ENCODE peak calls at places on chromosomes 6 and 20, in five cellular contexts. One of them, this sample, is unnamed.

GRCh38 chr6:85749236-85749635 is 106.5 kb upstream of the SYNCRIP start:
- DNase-seq in CD8-positive, alpha-beta T cell: no peak
- DNase-seq in left ventricle myocardium inferior: no peak
- DNase-seq in lung: no peak
- DNase-seq in GM20000: no peak
- DNase-seq in this sample: no peak

GRCh38 chr6:166595061-166595780 is 8.7 kb upstream of the RAMACL start:
- DNase-seq in left ventricle myocardium inferior: no peak
- DNase-seq in lung: no peak
- DNase-seq in GM20000: no peak
- DNase-seq in CD8-positive, alpha-beta T cell: no peak
- DNase-seq in this sample: no peak

GRCh38 chr6:31321820-31322219 is 35.2 kb downstream of the HLA-B start:
- DNase-seq in left ventricle myocardium inferior: no peak
- DNase-seq in lung: no peak
- DNase-seq in CD8-positive, alpha-beta T cell: no peak
- DNase-seq in GM20000: no peak
- DNase-seq in this sample: no peak

GRCh38 chr6:37141291-37142046 is 28.5 kb upstream of the PIM1 start:
- DNase-seq in GM20000: no peak
- DNase-seq in left ventricle myocardium inferior: no peak
- DNase-seq in lung: no peak
- DNase-seq in CD8-positive, alpha-beta T cell: no peak
- DNase-seq in this sample: peak; percentile 77

GRCh38 chr6:28589234-28589951 is 63.7 kb downstream of the GPX5 start:
- DNase-seq in lung: peak; percentile 53
- DNase-seq in left ventricle myocardium inferior: no peak
- DNase-seq in GM20000: peak; percentile 54
- DNase-seq in CD8-positive, alpha-beta T cell: no peak
- DNase-seq in this sample: no peak

GRCh38 chr20:57445298-57445697 is 54.1 kb downstream of the RBM38 start:
- DNase-seq in GM20000: no peak
- DNase-seq in lung: no peak
- DNase-seq in left ventricle myocardium inferior: peak; percentile 51
- DNase-seq in CD8-positive, alpha-beta T cell: no peak
- DNase-seq in this sample: peak; percentile 96

GRCh38 chr6:81772741-81773140 is 20.3 kb upstream of the TENT5A start:
- DNase-seq in lung: no peak
- DNase-seq in CD8-positive, alpha-beta T cell: no peak
- DNase-seq in GM20000: peak; percentile 58
- DNase-seq in left ventricle myocardium inferior: no peak
- DNase-seq in this sample: no peak

GRCh38 chr20:1334761-1335160 is 5.8 kb upstream of the SDCBP2 start:
- DNase-seq in GM20000: no peak
- DNase-seq in CD8-positive, alpha-beta T cell: no peak
- DNase-seq in left ventricle myocardium inferior: no peak
- DNase-seq in lung: no peak
- DNase-seq in this sample: no peak

GRCh38 chr6:97668716-97669115 is 385.7 kb upstream of the MMS22L start:
- DNase-seq in left ventricle myocardium inferior: no peak
- DNase-seq in CD8-positive, alpha-beta T cell: no peak
- DNase-seq in GM20000: peak; percentile 28
- DNase-seq in lung: no peak
- DNase-seq in this sample: no peak

GRCh38 chr6:13355043-13355945 is 27.0 kb upstream of the TBC1D7 start:
- DNase-seq in lung: no peak
- DNase-seq in CD8-positive, alpha-beta T cell: no peak
- DNase-seq in left ventricle myocardium inferior: no peak
- DNase-seq in GM20000: no peak
- DNase-seq in this sample: no peak

GRCh38 chr6:22306741-22307466 is 10.1 kb upstream of the PRL start:
- DNase-seq in left ventricle myocardium inferior: no peak
- DNase-seq in CD8-positive, alpha-beta T cell: no peak
- DNase-seq in lung: no peak
- DNase-seq in GM20000: no peak
- DNase-seq in this sample: no peak

GRCh38 chr20:39935921-39936320 is 753.1 kb downstream of the MAFB start:
- DNase-seq in lung: no peak
- DNase-seq in GM20000: no peak
- DNase-seq in CD8-positive, alpha-beta T cell: no peak
- DNase-seq in left ventricle myocardium inferior: no peak
- DNase-seq in this sample: no peak

GRCh38 chr6:39128832-39129231 is 13.8 kb upstream of the SAYSD1 start:
- DNase-seq in GM20000: no peak
- DNase-seq in lung: no peak
- DNase-seq in left ventricle myocardium inferior: no peak
- DNase-seq in CD8-positive, alpha-beta T cell: no peak
- DNase-seq in this sample: no peak

GRCh38 chr20:54017846-54018245 is 52.5 kb downstream of the BCAS1 start:
- DNase-seq in lung: no peak
- DNase-seq in CD8-positive, alpha-beta T cell: no peak
- DNase-seq in left ventricle myocardium inferior: no peak
- DNase-seq in GM20000: peak; percentile 62
- DNase-seq in this sample: no peak

GRCh38 chr20:31566658-31567379 is 38.3 kb upstream of the ID1 start:
- DNase-seq in left ventricle myocardium inferior: no peak
- DNase-seq in CD8-positive, alpha-beta T cell: no peak
- DNase-seq in GM20000: no peak
- DNase-seq in lung: no peak
- DNase-seq in this sample: no peak

GRCh38 chr6:150319924-150320323 is 48.9 kb upstream of the IYD start:
- DNase-seq in lung: no peak
- DNase-seq in left ventricle myocardium inferior: no peak
- DNase-seq in GM20000: no peak
- DNase-seq in CD8-positive, alpha-beta T cell: no peak
- DNase-seq in this sample: no peak

GRCh38 chr6:6712979-6713514 is 124.5 kb downstream of the LY86 start:
- DNase-seq in GM20000: no peak
- DNase-seq in CD8-positive, alpha-beta T cell: no peak
- DNase-seq in lung: no peak
- DNase-seq in left ventricle myocardium inferior: no peak
- DNase-seq in this sample: no peak

GRCh38 chr6:6715465-6715864 is 126.9 kb downstream of the LY86 start:
- DNase-seq in GM20000: no peak
- DNase-seq in left ventricle myocardium inferior: no peak
- DNase-seq in CD8-positive, alpha-beta T cell: no peak
- DNase-seq in lung: no peak
- DNase-seq in this sample: no peak

GRCh38 chr6:6712258-6712978 is 123.9 kb downstream of the LY86 start:
- DNase-seq in CD8-positive, alpha-beta T cell: no peak
- DNase-seq in GM20000: no peak
- DNase-seq in lung: no peak
- DNase-seq in left ventricle myocardium inferior: no peak
- DNase-seq in this sample: no peak

GRCh38 chr6:6713660-6714446 is 125.3 kb downstream of the LY86 start:
- DNase-seq in CD8-positive, alpha-beta T cell: no peak
- DNase-seq in GM20000: no peak
- DNase-seq in left ventricle myocardium inferior: no peak
- DNase-seq in lung: no peak
- DNase-seq in this sample: peak; percentile 84

DNA sequence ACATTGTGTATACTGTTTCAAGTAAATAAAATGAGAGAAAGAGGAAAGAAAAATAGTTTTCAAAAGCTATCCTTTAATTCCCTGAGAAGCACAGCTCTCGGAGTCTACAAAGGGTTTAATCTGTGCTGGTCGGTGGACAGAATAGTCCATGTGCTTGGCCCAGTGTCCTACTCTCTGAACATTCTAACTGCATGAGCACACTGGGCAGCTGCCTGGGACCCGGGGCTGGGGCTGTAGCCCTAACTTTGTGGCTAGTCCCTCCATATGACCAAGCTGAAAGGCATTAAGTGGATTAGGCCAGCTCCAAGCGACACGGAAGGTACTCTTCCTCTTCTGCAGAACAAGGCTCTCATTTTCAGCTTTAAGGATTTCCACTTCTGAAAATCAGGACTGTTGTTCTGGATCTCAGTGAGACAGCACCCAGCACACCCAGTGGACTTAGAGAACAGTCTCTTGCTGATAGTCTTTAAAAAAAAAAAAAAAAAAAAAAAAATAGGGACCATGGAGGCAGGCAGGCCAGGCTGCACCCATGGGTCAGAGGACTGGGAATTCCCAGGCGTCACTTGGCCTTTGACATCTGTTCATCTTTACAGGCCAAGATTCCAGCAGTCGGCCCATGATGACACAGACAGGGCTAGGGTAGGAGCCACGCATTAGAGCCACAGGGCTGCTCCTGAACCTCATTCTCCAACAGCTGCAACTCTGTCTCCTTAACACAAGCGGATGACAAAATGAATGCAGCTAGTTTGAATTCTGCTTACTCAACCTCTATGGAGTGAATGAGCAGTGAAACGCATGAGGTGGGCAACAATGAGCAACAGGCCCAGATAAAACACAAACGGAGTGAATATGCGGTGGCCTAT is 126.2 kb downstream of the LY86 start:
- DNase-seq in left ventricle myocardium inferior: no peak
- DNase-seq in GM20000: no peak
- DNase-seq in CD8-positive, alpha-beta T cell: no peak
- DNase-seq in lung: no peak
- DNase-seq in this sample: peak; percentile 54
- TF ChIP-seq CTCF in left ventricle myocardium inferior: no peak
- TF ChIP-seq CTCF in GM20000: no peak
- TF ChIP-seq CTCF in CD8-positive, alpha-beta T cell: no peak
- TF ChIP-seq CTCF in lung: no peak
- TF ChIP-seq CTCF in this sample: no peak

GRCh38 chr20:58945967-58946631 is 35.0 kb upstream of the NELFCD start:
- DNase-seq in GM20000: no peak
- DNase-seq in left ventricle myocardium inferior: no peak
- DNase-seq in lung: no peak
- DNase-seq in CD8-positive, alpha-beta T cell: no peak
- DNase-seq in this sample: no peak

GRCh38 chr20:58956078-58956477 is 25.0 kb upstream of the NELFCD start:
- DNase-seq in GM20000: no peak
- DNase-seq in CD8-positive, alpha-beta T cell: no peak
- DNase-seq in lung: no peak
- DNase-seq in left ventricle myocardium inferior: no peak
- DNase-seq in this sample: no peak

GRCh38 chr20:58944610-58945009 is 36.4 kb upstream of the NELFCD start:
- DNase-seq in left ventricle myocardium inferior: no peak
- DNase-seq in GM20000: no peak
- DNase-seq in lung: no peak
- DNase-seq in CD8-positive, alpha-beta T cell: no peak
- DNase-seq in this sample: no peak

GRCh38 chr20:58953050-58953449 is 28.0 kb upstream of the NELFCD start:
- DNase-seq in left ventricle myocardium inferior: no peak
- DNase-seq in GM20000: no peak
- DNase-seq in lung: no peak
- DNase-seq in CD8-positive, alpha-beta T cell: no peak
- DNase-seq in this sample: no peak

GRCh38 chr20:58950603-58951002 is 30.5 kb upstream of the NELFCD start:
- DNase-seq in lung: no peak
- DNase-seq in left ventricle myocardium inferior: no peak
- DNase-seq in GM20000: no peak
- DNase-seq in CD8-positive, alpha-beta T cell: no peak
- DNase-seq in this sample: no peak
- TF ChIP-seq CTCF in lung: no peak
- TF ChIP-seq CTCF in left ventricle myocardium inferior: no peak
- TF ChIP-seq CTCF in GM20000: no peak
- TF ChIP-seq CTCF in CD8-positive, alpha-beta T cell: no peak
- TF ChIP-seq CTCF in this sample: no peak

GRCh38 chr6:161434331-161434730 is 160.5 kb upstream of the AGPAT4 start:
- DNase-seq in GM20000: no peak
- DNase-seq in left ventricle myocardium inferior: no peak
- DNase-seq in CD8-positive, alpha-beta T cell: no peak
- DNase-seq in lung: no peak
- DNase-seq in this sample: no peak

GRCh38 chr6:161432546-161432945 is 158.7 kb upstream of the AGPAT4 start:
- DNase-seq in GM20000: no peak
- DNase-seq in lung: no peak
- DNase-seq in CD8-positive, alpha-beta T cell: no peak
- DNase-seq in left ventricle myocardium inferior: no peak
- DNase-seq in this sample: no peak

GRCh38 chr6:161435426-161436065 is 161.7 kb upstream of the AGPAT4 start:
- DNase-seq in lung: no peak
- DNase-seq in CD8-positive, alpha-beta T cell: no peak
- DNase-seq in GM20000: no peak
- DNase-seq in left ventricle myocardium inferior: no peak
- DNase-seq in this sample: no peak

GRCh38 chr6:161434921-161435411 is 161.1 kb upstream of the AGPAT4 start:
- DNase-seq in GM20000: no peak
- DNase-seq in CD8-positive, alpha-beta T cell: no peak
- DNase-seq in left ventricle myocardium inferior: no peak
- DNase-seq in lung: no peak
- DNase-seq in this sample: no peak

GRCh38 chr6:161429921-161430490 is 156.1 kb upstream of the AGPAT4 start:
- DNase-seq in left ventricle myocardium inferior: no peak
- DNase-seq in CD8-positive, alpha-beta T cell: no peak
- DNase-seq in GM20000: no peak
- DNase-seq in lung: no peak
- DNase-seq in this sample: no peak
- TF ChIP-seq CTCF in left ventricle myocardium inferior: peak; percentile 37
- TF ChIP-seq CTCF in CD8-positive, alpha-beta T cell: no peak
- TF ChIP-seq CTCF in GM20000: no peak
- TF ChIP-seq CTCF in lung: no peak
- TF ChIP-seq CTCF in this sample: no peak

DNA sequence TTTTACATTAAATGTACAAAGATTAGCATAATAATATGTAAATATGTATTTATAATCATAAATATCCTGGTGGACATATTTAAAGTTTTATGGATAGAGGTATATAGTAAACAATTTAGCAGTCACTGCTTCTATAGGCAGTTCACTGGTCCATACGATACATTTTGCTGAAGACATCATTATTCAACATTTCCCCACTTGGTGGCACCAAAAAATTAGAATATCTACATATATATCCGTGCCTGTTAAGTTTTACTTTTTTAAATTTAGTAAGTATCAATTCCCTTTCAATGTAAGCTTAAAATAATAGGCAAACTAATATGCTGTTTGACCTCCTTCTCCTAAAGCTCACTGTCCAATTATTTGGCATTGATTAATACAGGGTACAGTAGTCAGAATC is 64.2 kb downstream of the LMBRD1 start:
- DNase-seq in left ventricle myocardium inferior: no peak
- DNase-seq in GM20000: peak; percentile 23
- DNase-seq in CD8-positive, alpha-beta T cell: no peak
- DNase-seq in lung: no peak
- DNase-seq in this sample: no peak
- TF ChIP-seq CTCF in left ventricle myocardium inferior: peak; percentile 19
- TF ChIP-seq CTCF in GM20000: no peak
- TF ChIP-seq CTCF in CD8-positive, alpha-beta T cell: peak; percentile 26
- TF ChIP-seq CTCF in lung: no peak
- TF ChIP-seq CTCF in this sample: no peak